ENCODE peak calls at places on chromosomes 5 and 9, in five cellular contexts. One of them, this sample, is unnamed.

GRCh38 chr5:123471385-123471784 is 40.6 kb upstream of the CSNK1G3 start:
- DNase-seq in GM13977: no peak
- DNase-seq in T-helper 22 cell: no peak
- DNase-seq in anterior cingulate cortex: no peak
- DNase-seq in Daoy: no peak
- DNase-seq in this sample: no peak

GRCh38 chr9:96217358-96217755 is 84.6 kb downstream of the HSD17B3 start:
- DNase-seq in GM13977: no peak
- DNase-seq in T-helper 22 cell: no peak
- DNase-seq in anterior cingulate cortex: no peak
- DNase-seq in Daoy: no peak
- DNase-seq in this sample: no peak

GRCh38 chr5:72347801-72348305 is 27.7 kb downstream of the PTCD2 start:
- DNase-seq in GM13977: peak
- DNase-seq in T-helper 22 cell: no peak
- DNase-seq in anterior cingulate cortex: no peak
- DNase-seq in Daoy: peak
- DNase-seq in this sample: no peak

GRCh38 chr5:612498-613424 is 621 bp downstream of the CEP72 start:
- DNase-seq in GM13977: peak
- DNase-seq in T-helper 22 cell: no peak
- DNase-seq in anterior cingulate cortex: no peak
- DNase-seq in Daoy: peak
- DNase-seq in this sample: peak

GRCh38 chr9:121883281-121884056 is 209.6 kb downstream of the TTLL11 start:
- DNase-seq in GM13977: no peak
- DNase-seq in T-helper 22 cell: no peak
- DNase-seq in anterior cingulate cortex: no peak
- DNase-seq in Daoy: peak
- DNase-seq in this sample: no peak

GRCh38 chr5:116731432-116731831 is 156.8 kb upstream of the SEMA6A start:
- DNase-seq in GM13977: no peak
- DNase-seq in T-helper 22 cell: no peak
- DNase-seq in anterior cingulate cortex: no peak
- DNase-seq in Daoy: no peak
- DNase-seq in this sample: no peak

GRCh38 chr9:114394523-114395193 is 6.9 kb upstream of the AKNA start:
- DNase-seq in GM13977: no peak
- DNase-seq in T-helper 22 cell: no peak
- DNase-seq in anterior cingulate cortex: no peak
- DNase-seq in Daoy: no peak
- DNase-seq in this sample: no peak

GRCh38 chr5:74500037-74500917 is 140.3 kb downstream of the ENC1 start:
- DNase-seq in GM13977: no peak
- DNase-seq in T-helper 22 cell: no peak
- DNase-seq in anterior cingulate cortex: no peak
- DNase-seq in Daoy: no peak
- DNase-seq in this sample: no peak

GRCh38 chr5:102451082-102451481 is 47.7 kb downstream of the SLCO6A1 start:
- DNase-seq in GM13977: no peak
- DNase-seq in T-helper 22 cell: no peak
- DNase-seq in anterior cingulate cortex: no peak
- DNase-seq in Daoy: no peak
- DNase-seq in this sample: no peak

GRCh38 chr9:13186091-13186490 is 93.4 kb downstream of the MPDZ start:
- DNase-seq in GM13977: no peak
- DNase-seq in T-helper 22 cell: no peak
- DNase-seq in anterior cingulate cortex: no peak
- DNase-seq in Daoy: no peak
- DNase-seq in this sample: no peak

GRCh38 chr9:124260769-124261603 is 3.2 kb downstream of the NEK6 start:
- DNase-seq in GM13977: no peak
- DNase-seq in T-helper 22 cell: no peak
- DNase-seq in anterior cingulate cortex: no peak
- DNase-seq in Daoy: peak
- DNase-seq in this sample: no peak

GRCh38 chr5:195401-196160 is 4.3 kb downstream of the LRRC14B start:
- DNase-seq in GM13977: no peak
- DNase-seq in T-helper 22 cell: no peak
- DNase-seq in anterior cingulate cortex: no peak
- DNase-seq in Daoy: no peak
- DNase-seq in this sample: no peak

GRCh38 chr5:174999581-174999980 is 275.2 kb downstream of the MSX2 start:
- DNase-seq in GM13977: no peak
- DNase-seq in T-helper 22 cell: no peak
- DNase-seq in anterior cingulate cortex: no peak
- DNase-seq in Daoy: peak
- DNase-seq in this sample: no peak

GRCh38 chr5:31824886-31825774 is 186.2 kb downstream of the PDZD2 start:
- DNase-seq in GM13977: peak
- DNase-seq in T-helper 22 cell: no peak
- DNase-seq in anterior cingulate cortex: no peak
- DNase-seq in Daoy: peak
- DNase-seq in this sample: peak

GRCh38 chr9:117464941-117465616 is 50.2 kb upstream of the ASTN2 start:
- DNase-seq in GM13977: no peak
- DNase-seq in T-helper 22 cell: no peak
- DNase-seq in anterior cingulate cortex: peak
- DNase-seq in Daoy: no peak
- DNase-seq in this sample: peak

GRCh38 chr9:76562511-76562911 is 103.5 kb downstream of the GCNT1 start:
- DNase-seq in GM13977: peak
- DNase-seq in T-helper 22 cell: no peak
- DNase-seq in anterior cingulate cortex: no peak
- DNase-seq in Daoy: no peak
- DNase-seq in this sample: no peak

GRCh38 chr9:112384690-112385089 is 4.8 kb downstream of the HSDL2 start:
- DNase-seq in GM13977: no peak
- DNase-seq in T-helper 22 cell: no peak
- DNase-seq in anterior cingulate cortex: no peak
- DNase-seq in Daoy: no peak
- DNase-seq in this sample: no peak

GRCh38 chr5:176875783-176876505 is 23.2 kb downstream of the HK3 start:
- DNase-seq in GM13977: no peak
- DNase-seq in T-helper 22 cell: no peak
- DNase-seq in anterior cingulate cortex: no peak
- DNase-seq in Daoy: peak
- DNase-seq in this sample: no peak

GRCh38 chr9:13750639-13751038 is 471.1 kb upstream of the MPDZ start:
- DNase-seq in GM13977: no peak
- DNase-seq in T-helper 22 cell: no peak
- DNase-seq in anterior cingulate cortex: no peak
- DNase-seq in Daoy: no peak
- DNase-seq in this sample: no peak

GRCh38 chr9:33737811-33738606 is 57.4 kb upstream of the PRSS3 start:
- DNase-seq in GM13977: no peak
- DNase-seq in T-helper 22 cell: no peak
- DNase-seq in anterior cingulate cortex: no peak
- DNase-seq in Daoy: peak
- DNase-seq in this sample: no peak

GRCh38 chr5:179378116-179378440 is 32.8 kb upstream of the ADAMTS2 start:
- DNase-seq in GM13977: no peak
- DNase-seq in T-helper 22 cell: no peak
- DNase-seq in anterior cingulate cortex: no peak
- DNase-seq in Daoy: no peak
- DNase-seq in this sample: no peak

This sample was measured in frontal cortex.